ENCODE peak calls at places on chromosome 16, in five cellular contexts. D is astrocyte, Y is pancreas, L is tibial nerve, Q is ovary. X is an unnamed sample. For H3K4me1, the result is how much of the 10 kb centered on the place peaks cover.

GRCh38 chr16:84508502-84508901 is 4.0 kb upstream of the MEAK7 start:
- DNase-seq in D (no peak), Y (no peak), L (no peak), Q (no peak), X (no peak)

GRCh38 chr16:56606688-56607618 is 1.4 kb upstream of the MT2A start:
- DNase-seq in D (peak), Y (no peak), L (peak), Q (peak), X (peak)

GRCh38 chr16:683396-684066 is 603 bp downstream of the JMJD8 start:
- DNase-seq in D (no peak), Y (peak), L (no peak), Q (no peak), X (no peak)

GRCh38 chr16:72926671-72927070 is 121.3 kb downstream of the ZFHX3 start:
- DNase-seq in D (no peak), Y (no peak), L (no peak), Q (no peak), X (no peak)

GRCh38 chr16:30875881-30876791 is 17.7 kb downstream of the BCL7C start:
- DNase-seq in D (no peak), Y (no peak), L (no peak), Q (no peak), X (no peak)

GRCh38 chr16:2459647-2460390 is at the start of gene TEDC2:
- DNase-seq in D (peak), Y (peak), L (peak), Q (peak), X (peak)

GRCh38 chr16:11796227-11797165 is 562 bp downstream of the ZC3H7A start:
- DNase-seq in D (no peak), Y (peak), L (peak), Q (peak), X (peak)

GRCh38 chr16:53541326-53541725 is 38.3 kb upstream of the AKTIP start:
- DNase-seq in D (peak), Y (no peak), L (no peak), Q (no peak), X (no peak)

GRCh38 chr16:20995711-20996110 is 95.1 kb downstream of the LYRM1 start:
- DNase-seq in D (no peak), Y (no peak), L (no peak), Q (no peak), X (no peak)

GRCh38 chr16:8355714-8356113 is 234.6 kb downstream of the TMEM114 start:
- DNase-seq in D (no peak), Y (no peak), L (no peak), Q (no peak), X (no peak)

GRCh38 chr16:48576927-48577326 is 33.1 kb downstream of the N4BP1 start:
- DNase-seq in D (peak), Y (no peak), L (no peak), Q (no peak), X (no peak)

GRCh38 chr16:13397126-13397525 is 495.7 kb downstream of the SHISA9 start:
- DNase-seq in D (no peak), Y (no peak), L (no peak), Q (no peak), X (no peak)
- TF ChIP-seq CTCF in D (no peak), Y (no peak), L (no peak), Q (no peak), X (no peak)

DNA sequence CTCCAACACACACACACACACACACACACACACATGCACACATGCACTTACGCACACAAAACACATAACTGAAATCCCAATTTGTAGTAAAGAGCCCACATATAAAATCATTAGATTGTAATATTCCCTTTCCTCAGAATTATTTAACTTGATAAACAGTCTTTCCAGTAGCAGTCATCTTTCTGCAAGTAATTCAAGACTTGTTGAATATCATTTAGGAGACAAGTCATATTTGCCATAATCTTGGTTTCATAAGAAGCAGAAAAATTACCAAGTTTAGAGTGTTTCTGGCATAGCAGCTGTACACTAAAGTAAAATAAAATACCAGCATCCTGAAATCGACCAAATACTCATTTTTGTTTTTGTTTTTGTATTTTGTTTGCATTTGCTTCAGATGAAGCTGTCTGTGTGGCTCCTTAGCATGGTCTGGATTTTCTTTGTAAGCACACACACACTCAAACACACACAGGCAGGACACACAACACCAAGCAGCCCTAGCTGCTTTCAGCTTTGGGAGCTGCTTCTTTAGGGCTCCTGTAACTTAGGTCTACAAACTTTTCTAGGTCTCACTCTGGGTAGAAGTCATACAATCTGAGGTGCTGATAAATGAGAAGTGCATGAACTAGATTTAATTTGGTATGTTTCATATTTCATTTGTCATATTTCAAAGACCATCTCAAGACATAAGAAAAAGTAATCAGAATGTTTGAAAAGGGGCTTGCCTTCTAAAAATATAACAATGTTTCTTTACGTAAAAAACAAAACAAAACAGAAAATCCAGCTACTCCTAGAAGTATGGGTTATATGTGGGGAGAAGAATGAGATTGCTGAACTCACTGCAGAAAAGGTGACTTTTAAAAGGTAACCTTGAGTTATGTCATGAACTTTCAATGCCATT is 3.0 kb downstream of the SALL1 start:
- DNase-seq in D (no peak), Y (no peak), L (no peak), Q (no peak), X (no peak)
- H3K4me3 ChIP-seq in D (peak), Y (no peak), L (no peak), Q (no peak), X (no peak)

GRCh38 chr16:49850558-49851467 is 5.1 kb downstream of the ZNF423 start:
- DNase-seq in D (no peak), Y (no peak), L (no peak), Q (no peak), X (no peak)
- H3K4me1 ChIP-seq in D (under half), Y (under half), L (under half), Q (under half), X (under half)

GRCh38 chr16:35391328-35391727 is 1931.9 kb downstream of the TP53TG3F start:
- DNase-seq in D (no peak), Y (peak), L (no peak), Q (no peak), X (no peak)
- TF ChIP-seq CTCF in D (peak), Y (peak), L (peak), Q (no peak), X (peak)

GRCh38 chr16:80691111-80691761 is 113.2 kb downstream of the CDYL2 start:
- DNase-seq in D (peak), Y (no peak), L (no peak), Q (no peak), X (no peak)
- H3K4me3 ChIP-seq in D (no peak), Y (no peak), L (no peak), Q (no peak), X (no peak)

DNA sequence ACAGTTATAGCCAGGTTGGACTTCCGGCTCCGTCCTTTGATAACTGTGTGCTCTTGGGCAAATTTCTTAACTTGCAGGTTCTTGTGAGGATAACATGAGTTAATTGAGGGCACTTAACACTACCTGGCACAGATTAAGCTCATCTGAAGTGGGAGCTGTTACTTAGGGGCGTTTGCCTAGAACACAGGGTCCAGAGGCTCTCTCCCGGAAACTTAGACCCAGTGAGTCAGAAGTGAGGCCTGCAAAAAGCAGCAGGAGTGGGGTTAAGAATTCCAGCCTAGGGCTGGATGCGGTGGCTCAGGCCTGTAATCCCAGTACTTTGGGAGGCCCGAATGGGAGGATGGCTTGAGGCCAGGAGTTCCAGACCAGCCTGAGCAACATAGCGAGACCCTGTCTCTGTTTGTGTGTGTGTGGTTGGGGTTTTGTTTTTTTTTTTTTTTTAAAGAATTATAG is 1.4 kb downstream of the MVP start:
- DNase-seq in D (peak), Y (no peak), L (no peak), Q (peak), X (no peak)
- H3K4me1 ChIP-seq in D (half or more), Y (under half), L (half or more), Q (under half), X (half or more)

GRCh38 chr16:87171723-87172122 is 145.5 kb downstream of the C16orf95 start:
- DNase-seq in D (no peak), Y (no peak), L (no peak), Q (no peak), X (no peak)

GRCh38 chr16:87170310-87170709 is 146.9 kb downstream of the C16orf95 start:
- DNase-seq in D (no peak), Y (no peak), L (no peak), Q (no peak), X (no peak)

GRCh38 chr16:87174061-87174460 is 143.1 kb downstream of the C16orf95 start:
- DNase-seq in D (no peak), Y (no peak), L (no peak), Q (no peak), X (no peak)

GRCh38 chr16:87173294-87173883 is 143.8 kb downstream of the C16orf95 start:
- DNase-seq in D (peak), Y (no peak), L (no peak), Q (no peak), X (no peak)

DNA sequence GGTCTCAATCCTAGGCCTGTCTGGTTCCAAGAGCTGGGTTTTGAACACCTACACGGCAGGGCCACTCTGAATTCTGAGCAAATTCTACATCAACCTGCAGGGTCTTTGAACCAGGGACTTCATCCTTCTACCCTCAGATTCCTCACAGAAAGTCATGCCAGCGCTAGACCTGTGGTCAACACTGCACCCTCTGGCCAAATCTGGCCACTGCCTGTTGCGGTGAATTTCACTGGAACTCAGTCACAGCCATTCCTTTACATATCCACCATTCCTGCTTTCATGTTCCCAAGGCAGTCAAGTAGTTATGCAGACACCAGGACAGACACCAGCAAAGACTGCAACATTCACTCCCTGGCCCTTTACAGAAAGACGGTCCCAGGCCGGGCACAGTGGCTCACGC is 144.6 kb downstream of the C16orf95 start:
- DNase-seq in D (no peak), Y (no peak), L (no peak), Q (no peak), X (no peak)
- TF ChIP-seq CTCF in D (peak), Y (no peak), L (no peak), Q (no peak), X (no peak)

GRCh38 chr16:4318171-4318910 is 2.5 kb downstream of the GLIS2 start:
- DNase-seq in D (peak), Y (no peak), L (no peak), Q (no peak), X (no peak)
- H3K4me3 ChIP-seq in D (peak), Y (no peak), L (no peak), Q (no peak), X (peak)

DNA sequence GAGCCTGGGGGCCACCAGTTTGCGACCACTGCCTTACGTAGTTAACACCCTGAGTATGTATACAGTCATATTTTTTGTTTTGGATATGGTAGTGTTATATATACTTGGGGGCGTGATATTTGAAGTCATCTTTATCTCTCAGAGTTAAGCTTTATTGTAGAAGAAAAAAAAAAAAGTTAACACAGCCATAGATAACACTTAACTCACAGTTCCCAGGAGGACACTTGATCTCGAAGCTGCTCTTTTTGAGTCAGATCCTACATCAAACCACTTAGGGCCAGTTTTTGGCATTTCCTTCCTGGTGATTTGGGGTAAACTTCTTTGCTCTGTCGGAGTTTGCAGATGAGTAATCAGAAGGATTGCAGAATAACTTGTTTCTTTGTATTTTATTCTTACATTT is 5.8 kb downstream of the ITPRIPL2 start:
- DNase-seq in D (peak), Y (no peak), L (peak), Q (no peak), X (no peak)
- H3K4me1 ChIP-seq in D (under half), Y (under half), L (under half), Q (under half), X (under half)